ENCODE peak calls at places on chromosome 17, in five cellular contexts. W is prostate gland, I is cardiac muscle cell, X is Peyer's patch, N is endothelial cell of umbilical vein. M is an unnamed sample.

GRCh38 chr17:18201108-18201507 is 17.5 kb downstream of the ALKBH5 start:
- DNase-seq in X (no peak), I (no peak), W (no peak), N (no peak), M (no peak)

GRCh38 chr17:10041916-10042588 is 137.0 kb upstream of the RCVRN start:
- DNase-seq in N (no peak), X (no peak), I (peak; percentile 55), W (no peak), M (no peak)

GRCh38 chr17:39745335-39746144 is 7.8 kb downstream of the GRB7 start:
- DNase-seq in W (no peak), X (no peak), N (no peak), I (no peak), M (no peak)

GRCh38 chr17:7178973-7179316 is 225 bp downstream of the ASGR1 start:
- DNase-seq in N (no peak), I (no peak), W (no peak), X (no peak), M (no peak)

GRCh38 chr17:4502466-4503154 is 3.9 kb downstream of the SPNS2 start:
- DNase-seq in X (no peak), W (no peak), N (no peak), I (no peak), M (no peak)

GRCh38 chr17:63930951-63931575 is 1.1 kb downstream of the CD79B start:
- DNase-seq in W (no peak), N (no peak), X (peak; percentile 93), I (peak; percentile 18), M (peak; percentile 77)

GRCh38 chr17:17509601-17510425 is 13.6 kb upstream of the RASD1 start:
- DNase-seq in I (no peak), W (no peak), N (no peak), X (no peak), M (no peak)

GRCh38 chr17:63946440-63947363 is 14.6 kb upstream of the CD79B start:
- DNase-seq in X (peak; percentile 81), N (peak; percentile 23), I (peak; percentile 36), W (peak; percentile 15), M (peak; percentile 68)

GRCh38 chr17:1442187-1442586 is 13.8 kb downstream of the CRK start:
- DNase-seq in I (no peak), X (no peak), W (no peak), N (no peak), M (no peak)

GRCh38 chr17:43832976-43833829 is at the start of gene MPP3:
- DNase-seq in W (peak; percentile 52), N (peak; percentile 66), I (peak; percentile 80), X (peak; percentile 73), M (peak; percentile 65)
- H3K27me3 ChIP-seq in W (no peaks in the 10 kb centered on the region), N (no peaks in the 10 kb centered on the region), I (no peaks in the 10 kb centered on the region), X (no peaks in the 10 kb centered on the region), M (no peaks in the 10 kb centered on the region)

GRCh38 chr17:27631897-27632725 is 1.1 kb downstream of the LGALS9 start:
- DNase-seq in W (no peak), N (no peak), I (no peak), X (no peak), M (no peak)
- TF ChIP-seq CTCF in W (no peak), N (no peak), I (no peak), X (no peak), M (no peak)

GRCh38 chr17:47687328-47687690 is 6.7 kb upstream of the TBKBP1 start:
- DNase-seq in X (no peak), N (no peak), W (no peak), I (no peak), M (no peak)

GRCh38 chr17:47686661-47687327 is 7.2 kb upstream of the TBKBP1 start:
- DNase-seq in X (no peak), I (no peak), N (peak; percentile 52), W (no peak), M (no peak)

GRCh38 chr17:47684535-47685193 is 9.3 kb upstream of the TBKBP1 start:
- DNase-seq in I (no peak), W (no peak), X (no peak), N (no peak), M (no peak)

GRCh38 chr17:47686276-47686635 is 7.7 kb upstream of the TBKBP1 start:
- DNase-seq in I (no peak), W (no peak), N (no peak), X (no peak), M (no peak)

GRCh38 chr17:47685556-47686275 is 8.2 kb upstream of the TBKBP1 start:
- DNase-seq in I (no peak), W (no peak), N (no peak), X (no peak), M (no peak)
- H3K36me3 ChIP-seq in I (peaks cover 19% of the 10 kb centered on the region), W (no peaks in the 10 kb centered on the region), N (peaks cover 12% of the 10 kb centered on the region), X (peaks cover 27% of the 10 kb centered on the region), M (peaks cover 5% of the 10 kb centered on the region)

DNA sequence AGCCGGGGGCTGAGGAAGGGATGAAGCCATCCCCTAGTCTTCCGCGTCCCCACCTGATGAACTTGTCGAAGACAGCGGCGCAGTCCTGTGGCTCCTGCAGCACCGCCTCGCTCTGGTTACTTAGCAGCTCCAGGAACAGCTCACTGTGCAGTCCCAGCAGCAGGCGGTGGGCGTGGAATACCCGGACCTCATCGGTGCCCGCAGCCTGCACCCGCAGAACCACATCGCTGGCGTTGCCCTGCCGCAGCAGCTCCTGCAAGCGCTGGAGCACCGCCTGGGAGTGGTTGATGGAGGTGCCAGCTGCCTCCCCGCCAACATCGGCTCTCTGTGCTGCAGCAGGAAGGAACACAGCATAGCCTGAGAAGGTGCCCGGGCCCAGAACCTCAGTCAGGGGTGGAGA is 1.8 kb downstream of the BTBD17 start:
- DNase-seq in W (no peak), I (no peak), X (no peak), N (no peak), M (no peak)
- H3K27me3 ChIP-seq in W (peaks cover 26% of the 10 kb centered on the region), I (peaks cover 44% of the 10 kb centered on the region), X (no peaks in the 10 kb centered on the region), N (peaks cover 22% of the 10 kb centered on the region), M (no peaks in the 10 kb centered on the region)